ENCODE peak calls at places on chromosomes 13 and 19, in five cellular contexts. I, Z, G, P and U are unnamed samples.

GRCh38 chr19:40163541-40164129 is 27.6 kb upstream of the MAP3K10 start:
- DNase-seq in I (no peak), Z (no peak), G (no peak), P (no peak), U (no peak)

GRCh38 chr13:39835253-39835652 is 179.8 kb downstream of the COG6 start:
- DNase-seq in I (no peak), Z (no peak), G (peak; percentile 56), P (no peak), U (no peak)

GRCh38 chr13:78601886-78602560 is 1.3 kb downstream of the POU4F1 start:
- DNase-seq in I (no peak), Z (peak; percentile 78), G (no peak), P (no peak), U (no peak)

GRCh38 chr13:78913656-78914055 is 254.7 kb upstream of the OBI1 start:
- DNase-seq in I (no peak), Z (no peak), G (no peak), P (no peak), U (no peak)

GRCh38 chr19:42282036-42282762 is 13.1 kb downstream of the CIC start:
- DNase-seq in I (no peak), Z (peak; percentile 92), G (peak; percentile 52), P (no peak), U (no peak)

GRCh38 chr19:15863272-15863671 is 34.6 kb downstream of the CYP4F2 start:
- DNase-seq in I (no peak), Z (peak; percentile 70), G (no peak), P (peak; percentile 32), U (no peak)

GRCh38 chr13:99426426-99426825 is 74.8 kb upstream of the TM9SF2 start:
- DNase-seq in I (no peak), Z (no peak), G (no peak), P (no peak), U (no peak)

GRCh38 chr19:3575260-3575741 is 2.6 kb downstream of the HMG20B start:
- DNase-seq in I (no peak), Z (peak; percentile 79), G (peak; percentile 59), P (no peak), U (no peak)

GRCh38 chr13:106274551-106275208 is 260.8 kb downstream of the EFNB2 start:
- DNase-seq in I (no peak), Z (no peak), G (no peak), P (peak; percentile 53), U (no peak)

GRCh38 chr13:39877134-39877533 is 221.7 kb downstream of the COG6 start:
- DNase-seq in I (no peak), Z (no peak), G (no peak), P (no peak), U (no peak)

GRCh38 chr13:113803409-113804016 is 44.5 kb downstream of the TMEM255B start:
- DNase-seq in I (no peak), Z (peak; percentile 68), G (no peak), P (no peak), U (no peak)

GRCh38 chr19:29060833-29061364 is 152.1 kb downstream of the UQCRFS1 start:
- DNase-seq in I (no peak), Z (no peak), G (no peak), P (no peak), U (no peak)

GRCh38 chr19:54805665-54806515 is 2.5 kb downstream of the KIR2DL4 start:
- DNase-seq in I (no peak), Z (no peak), G (no peak), P (no peak), U (no peak)

GRCh38 chr13:110116072-110116487 is 190.9 kb downstream of the COL4A1 start:
- DNase-seq in I (no peak), Z (peak; percentile 95), G (peak; percentile 86), P (peak; percentile 42), U (no peak)

GRCh38 chr13:113553541-113554332 is 30.8 kb upstream of the TFDP1 start:
- DNase-seq in I (no peak), Z (peak; percentile 54), G (no peak), P (no peak), U (no peak)

GRCh38 chr13:108433976-108434375 is 164.5 kb downstream of the TNFSF13B start:
- DNase-seq in I (no peak), Z (no peak), G (no peak), P (peak; percentile 59), U (no peak)

GRCh38 chr13:111093634-111094033 is 21.5 kb upstream of the ARHGEF7 start:
- DNase-seq in I (no peak), Z (no peak), G (no peak), P (no peak), U (no peak)

GRCh38 chr13:111233080-111233479 is 87.4 kb upstream of the TEX29 start:
- DNase-seq in I (no peak), Z (no peak), G (no peak), P (no peak), U (no peak)

GRCh38 chr19:46408611-46409039 is 4.7 kb downstream of the CCDC8 start:
- DNase-seq in I (peak; percentile 24), Z (peak; percentile 81), G (peak; percentile 44), P (no peak), U (peak; percentile 43)

GRCh38 chr19:35534803-35535480 is 1.7 kb downstream of the GAPDHS start:
- DNase-seq in I (no peak), Z (peak; percentile 74), G (no peak), P (no peak), U (no peak)

GRCh38 chr19:6947745-6948144 is 60.4 kb downstream of the ADGRE1 start:
- DNase-seq in I (no peak), Z (peak; percentile 66), G (no peak), P (peak; percentile 21), U (no peak)

GRCh38 chr19:9885077-9885552 is 50.0 kb downstream of the PIN1 start:
- DNase-seq in I (no peak), Z (peak; percentile 74), G (no peak), P (no peak), U (peak; percentile 54)

GRCh38 chr19:23699521-23699860 is 12.5 kb upstream of the ZNF675 start:
- DNase-seq in I (no peak), Z (no peak), G (no peak), P (no peak), U (no peak)

GRCh38 chr19:52922841-52923781 is at the start of gene ZNF888:
- DNase-seq in I (peak; percentile 92), Z (peak; percentile 95), G (peak; percentile 92), P (peak; percentile 69), U (peak; percentile 52)

GRCh38 chr13:114134944-114135610 is 2.7 kb upstream of the RASA3 start:
- DNase-seq in I (no peak), Z (no peak), G (no peak), P (no peak), U (no peak)

GRCh38 chr13:30581582-30581981 is 36.1 kb upstream of the USPL1 start:
- DNase-seq in I (no peak), Z (peak; percentile 56), G (peak; percentile 49), P (peak; percentile 59), U (no peak)

DNA sequence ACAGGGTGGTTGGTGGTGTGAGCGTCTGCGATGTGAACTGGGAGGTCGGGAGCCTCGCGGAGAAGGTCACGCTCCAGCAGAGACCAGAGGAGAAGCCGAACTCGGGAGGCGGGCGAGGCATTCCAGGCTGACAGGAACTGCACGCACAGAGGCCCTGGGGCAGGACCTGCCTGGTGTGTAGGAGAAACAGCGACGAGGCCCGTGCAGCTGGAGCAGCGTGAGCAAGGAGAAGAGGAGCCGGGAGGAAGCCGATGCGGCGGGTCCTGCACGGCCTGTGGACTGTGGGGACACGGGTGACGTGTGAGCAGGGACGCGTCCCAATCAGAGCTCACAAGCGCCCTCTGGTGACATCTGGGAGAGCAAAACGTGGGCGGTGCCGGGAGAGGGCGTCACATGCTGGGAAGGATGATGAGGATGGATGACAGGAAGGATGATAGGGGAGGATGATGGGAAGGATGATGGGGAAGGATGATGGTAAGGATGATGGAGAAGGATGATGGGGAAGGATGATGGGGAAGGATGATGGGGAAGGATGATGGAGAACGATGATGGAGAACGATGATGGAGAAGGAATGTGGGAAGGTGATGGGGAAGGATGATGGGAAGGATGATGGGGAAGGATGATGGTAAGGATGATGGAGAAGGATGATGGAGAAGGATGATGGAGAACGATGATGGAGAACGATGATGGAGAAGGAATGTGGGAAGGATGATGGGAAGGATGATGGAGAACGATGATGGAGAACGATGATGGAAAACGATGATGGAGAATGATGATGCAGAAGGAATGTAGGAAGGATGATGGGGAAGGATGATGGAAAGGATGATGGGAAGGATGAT is 16.1 kb upstream of the MADCAM1 start:
- DNase-seq in I (no peak), Z (peak; percentile 98), G (peak; percentile 84), P (no peak), U (peak; percentile 82)
- TF ChIP-seq CTCF in I (peak; percentile 48), Z (peak; percentile 51), G (peak; percentile 63), P (peak; percentile 53), U (peak; percentile 67)

GRCh38 chr19:5588441-5588840 is 20.7 kb upstream of the TINCR start:
- DNase-seq in I (no peak), Z (peak; percentile 82), G (no peak), P (no peak), U (no peak)

GRCh38 chr19:5587661-5588060 is 19.9 kb upstream of the TINCR start:
- DNase-seq in I (no peak), Z (peak; percentile 88), G (no peak), P (no peak), U (no peak)

GRCh38 chr19:5585461-5586299 is 17.9 kb upstream of the TINCR start:
- DNase-seq in I (peak; percentile 20), Z (peak; percentile 84), G (peak; percentile 80), P (peak; percentile 51), U (peak; percentile 53)

GRCh38 chr19:5587071-5587455 is 19.3 kb upstream of the TINCR start:
- DNase-seq in I (no peak), Z (peak; percentile 77), G (no peak), P (no peak), U (no peak)

GRCh38 chr19:5586300-5587070 is 18.7 kb upstream of the TINCR start:
- DNase-seq in I (no peak), Z (peak; percentile 77), G (no peak), P (peak; percentile 24), U (no peak)
- H3K4me3 ChIP-seq in I (no peak overlapping the region), Z (no peak overlapping the region), G (peak overlapping the region; percentile 37), P (no peak overlapping the region), U (no peak overlapping the region)

DNA sequence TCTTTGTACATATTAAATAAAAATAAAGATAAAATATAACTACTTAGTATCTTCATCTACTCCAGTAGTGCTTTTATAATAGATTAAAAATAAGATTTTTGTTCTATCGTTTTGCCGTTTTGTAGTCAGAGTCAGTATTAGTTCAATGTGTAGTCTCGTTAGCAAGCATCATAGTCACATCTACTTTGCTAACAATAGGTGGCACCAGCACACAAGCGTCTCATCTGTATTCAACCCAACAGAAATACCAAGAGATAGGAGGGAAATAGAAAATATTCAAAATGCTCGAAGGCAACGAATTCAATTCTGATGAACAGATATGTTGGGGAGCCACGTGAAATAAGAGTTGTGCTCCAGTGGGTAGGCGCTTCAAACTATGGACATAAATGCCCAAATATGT is 21.4 kb upstream of the MICU2 start:
- DNase-seq in I (no peak), Z (no peak), G (no peak), P (peak; percentile 65), U (no peak)
- TF ChIP-seq CTCF in I (peak; percentile 33), Z (peak; percentile 46), G (peak; percentile 53), P (peak; percentile 59), U (peak; percentile 31)

GRCh38 chr13:48235100-48235813 is 2.3 kb downstream of the ITM2B start:
- DNase-seq in I (no peak), Z (peak; percentile 44), G (peak; percentile 42), P (peak; percentile 54), U (no peak)

GRCh38 chr13:48233886-48234488 is 981 bp downstream of the ITM2B start:
- DNase-seq in I (no peak), Z (peak; percentile 53), G (peak; percentile 26), P (peak; percentile 42), U (no peak)

GRCh38 chr13:48236528-48237353 is 3.7 kb downstream of the ITM2B start:
- DNase-seq in I (no peak), Z (no peak), G (no peak), P (peak; percentile 47), U (no peak)

GRCh38 chr13:48234652-48235099 is 1.7 kb downstream of the ITM2B start:
- DNase-seq in I (no peak), Z (no peak), G (no peak), P (peak; percentile 40), U (no peak)

GRCh38 chr13:48235814-48236135 is 2.8 kb downstream of the ITM2B start:
- DNase-seq in I (no peak), Z (no peak), G (no peak), P (no peak), U (no peak)
- H3K4me3 ChIP-seq in I (peak overlapping the region; percentile 22), Z (peak overlapping the region; percentile 99), G (peak overlapping the region; percentile 100), P (peak overlapping the region; percentile 79), U (peak overlapping the region; percentile 61)